ENCODE peak calls at places on chromosome 4, in six cellular contexts. V is ureter; R is AG09319; J is RCC 7860; F is CD4-positive, alpha-beta T cell; C is neuronal stem cell. P is an unnamed sample.

GRCh38 chr4:790466-790820 is 35.5 kb downstream of the CPLX1 start:
- DNase-seq in V (no peak), R (no peak), J (no peak), F (no peak), C (no peak), P (no peak)

GRCh38 chr4:186497043-186497442 is 58.3 kb downstream of the MTNR1A start:
- DNase-seq in V (no peak), R (no peak), J (no peak), F (no peak), C (no peak), P (no peak)

GRCh38 chr4:5822617-5823016 is 70.3 kb downstream of the CRMP1 start:
- DNase-seq in V (no peak), R (no peak), J (no peak), F (no peak), C (no peak), P (no peak)

GRCh38 chr4:93791570-93792195 is 36.9 kb upstream of the ATOH1 start:
- DNase-seq in V (peak; percentile 53), R (peak; percentile 5), J (peak; percentile 10), F (no peak), C (peak; percentile 68), P (peak; percentile 4)

GRCh38 chr4:65861993-65862392 is 191.7 kb upstream of the EPHA5 start:
- DNase-seq in V (no peak), R (no peak), J (no peak), F (no peak), C (no peak), P (no peak)

GRCh38 chr4:182776376-182777058 is 140.7 kb downstream of the DCTD start:
- DNase-seq in V (no peak), R (no peak), J (no peak), F (no peak), C (no peak), P (no peak)

GRCh38 chr4:184934184-184934583 is 84.1 kb upstream of the HELT start:
- DNase-seq in V (no peak), R (no peak), J (no peak), F (no peak), C (no peak), P (no peak)

GRCh38 chr4:7003176-7003878 is 39.8 kb upstream of the TADA2B start:
- DNase-seq in V (no peak), R (no peak), J (no peak), F (no peak), C (no peak), P (no peak)

GRCh38 chr4:70225824-70226223 is at the start of gene FDCSP:
- DNase-seq in V (no peak), R (no peak), J (no peak), F (no peak), C (no peak), P (no peak)

GRCh38 chr4:67892905-67893304 is 9.1 kb upstream of the TMPRSS11D start:
- DNase-seq in V (no peak), R (no peak), J (no peak), F (no peak), C (no peak), P (no peak)

GRCh38 chr4:1154523-1155182 is 17.7 kb downstream of the SPON2 start:
- DNase-seq in V (no peak), R (no peak), J (no peak), F (no peak), C (no peak), P (no peak)

GRCh38 chr4:124610214-124610613 is 102.3 kb downstream of the ANKRD50 start:
- DNase-seq in V (peak; percentile 46), R (no peak), J (no peak), F (no peak), C (no peak), P (no peak)

GRCh38 chr4:149441338-149441737 is 374.3 kb downstream of the IQCM start:
- DNase-seq in V (no peak), R (peak; percentile 4), J (no peak), F (no peak), C (no peak), P (no peak)

GRCh38 chr4:130359537-130359936 is 1263.6 kb downstream of the C4orf33 start:
- DNase-seq in V (no peak), R (peak; percentile 3), J (no peak), F (no peak), C (no peak), P (no peak)

GRCh38 chr4:153495480-153496206 is 29.5 kb downstream of the TMEM131L start:
- DNase-seq in V (no peak), R (no peak), J (no peak), F (peak; percentile 9), C (no peak), P (no peak)

GRCh38 chr4:2962614-2963184 is 507 bp downstream of the NOP14 start:
- DNase-seq in V (no peak), R (no peak), J (peak; percentile 34), F (no peak), C (peak; percentile 71), P (no peak)

GRCh38 chr4:128859887-128860774 is 50.6 kb downstream of the JADE1 start:
- DNase-seq in V (no peak), R (peak; percentile 49), J (no peak), F (no peak), C (no peak), P (no peak)

GRCh38 chr4:132417220-132417619 is 731.9 kb upstream of the PCDH10 start:
- DNase-seq in V (no peak), R (no peak), J (no peak), F (no peak), C (peak; percentile 24), P (no peak)

GRCh38 chr4:108559067-108559793 is 61.1 kb upstream of the RPL34 start:
- DNase-seq in V (no peak), R (no peak), J (no peak), F (no peak), C (no peak), P (no peak)

GRCh38 chr4:145825255-145825654 is 113.4 kb downstream of the ZNF827 start:
- DNase-seq in V (no peak), R (no peak), J (no peak), F (no peak), C (no peak), P (no peak)

GRCh38 chr4:147461161-147461560 is 19.7 kb upstream of the EDNRA start:
- DNase-seq in V (no peak), R (no peak), J (peak; percentile 27), F (no peak), C (no peak), P (no peak)

GRCh38 chr4:184289179-184289535 is 71.5 kb upstream of the ENPP6 start:
- DNase-seq in V (no peak), R (no peak), J (no peak), F (no peak), C (no peak), P (no peak)

GRCh38 chr4:40820101-40820500 is 70.3 kb downstream of the NSUN7 start:
- DNase-seq in V (no peak), R (no peak), J (no peak), F (no peak), C (no peak), P (no peak)

GRCh38 chr4:183356173-183356825 is 34.1 kb upstream of the CLDN24 start:
- DNase-seq in V (no peak), R (no peak), J (no peak), F (no peak), C (no peak), P (no peak)

GRCh38 chr4:1745165-1745564 is 23.8 kb downstream of the TACC3 start:
- DNase-seq in V (no peak), R (no peak), J (no peak), F (no peak), C (no peak), P (no peak)

GRCh38 chr4:113556382-113557134 is 205.0 kb downstream of the CAMK2D start:
- DNase-seq in V (no peak), R (no peak), J (no peak), F (no peak), C (no peak), P (no peak)

GRCh38 chr4:140053185-140053584 is 100.8 kb downstream of the MAML3 start:
- DNase-seq in V (no peak), R (no peak), J (no peak), F (no peak), C (no peak), P (no peak)

GRCh38 chr4:6019316-6020263 is 1.4 kb upstream of the C4orf50 start:
- DNase-seq in V (no peak), R (no peak), J (peak; percentile 32), F (no peak), C (peak; percentile 67), P (no peak)

GRCh38 chr4:65805936-65806335 is 135.6 kb upstream of the EPHA5 start:
- DNase-seq in V (no peak), R (no peak), J (no peak), F (no peak), C (no peak), P (no peak)

GRCh38 chr4:113383111-113383785 is 333.8 kb downstream of the ANK2 start:
- DNase-seq in V (no peak), R (peak; percentile 32), J (no peak), F (no peak), C (no peak), P (no peak)

GRCh38 chr4:8328866-8329559 is 59.5 kb downstream of the HTRA3 start:
- DNase-seq in V (no peak), R (no peak), J (no peak), F (no peak), C (no peak), P (no peak)

GRCh38 chr4:87884976-87885574 is 52.3 kb downstream of the MEPE start:
- DNase-seq in V (no peak), R (no peak), J (no peak), F (no peak), C (no peak), P (no peak)

GRCh38 chr4:145887241-145887964 is 51.2 kb downstream of the ZNF827 start:
- DNase-seq in V (no peak), R (peak; percentile 70), J (no peak), F (no peak), C (no peak), P (no peak)

GRCh38 chr4:152357206-152357605 is 178.7 kb downstream of the FBXW7 start:
- DNase-seq in V (no peak), R (no peak), J (no peak), F (no peak), C (no peak), P (no peak)

GRCh38 chr4:2095236-2096072 is 36.3 kb downstream of the NAT8L start:
- DNase-seq in V (no peak), R (no peak), J (peak; percentile 62), F (no peak), C (no peak), P (no peak)

GRCh38 chr4:1405249-1405635 is 1.0 kb downstream of the NKX1-1 start:
- DNase-seq in V (no peak), R (no peak), J (no peak), F (no peak), C (no peak), P (no peak)

GRCh38 chr4:42306221-42307109 is 90.8 kb upstream of the SHISA3 start:
- DNase-seq in V (no peak), R (no peak), J (no peak), F (no peak), C (no peak), P (no peak)

GRCh38 chr4:146165840-146166239 is 9.7 kb upstream of the LSM6 start:
- DNase-seq in V (no peak), R (peak; percentile 44), J (peak; percentile 4), F (no peak), C (no peak), P (no peak)

GRCh38 chr4:8649631-8650261 is 57.2 kb downstream of the CPZ start:
- DNase-seq in V (peak; percentile 29), R (no peak), J (no peak), F (no peak), C (no peak), P (no peak)